ENCODE peak calls at places on chromosomes 5 and 9, in seven cellular contexts. D is brain microvascular endothelial cell, F is fibroblast of the aortic adventitia, O is HL-60, B is fibroblast of pulmonary artery, A is left lung, Z is heart right ventricle. L is an unnamed sample.

GRCh38 chr9:99269429-99269828 is 47.3 kb downstream of the SEC61B start:
- DNase-seq in A (no peak), O (no peak), Z (no peak), B (peak; percentile 74), F (peak; percentile 95), D (peak; percentile 34), L (no peak)

GRCh38 chr5:14059810-14060209 is 83.3 kb upstream of the TRIO start:
- DNase-seq in A (no peak), Z (no peak), B (no peak), F (no peak), D (no peak), O (no peak), L (no peak)

GRCh38 chr9:125650271-125650737 is 56.7 kb downstream of the MAPKAP1 start:
- DNase-seq in A (no peak), Z (no peak), F (peak; percentile 69), D (no peak), O (peak; percentile 86), B (peak; percentile 69), L (peak; percentile 88)

GRCh38 chr5:98836175-98836574 is 62.7 kb downstream of the RGMB start:
- DNase-seq in D (no peak), F (peak; percentile 17), Z (no peak), A (no peak), O (no peak), B (no peak), L (no peak)

GRCh38 chr5:112998296-112998695 is 21.7 kb downstream of the DCP2 start:
- DNase-seq in D (no peak), F (no peak), A (no peak), B (no peak), Z (no peak), O (no peak), L (no peak)

GRCh38 chr5:72878854-72879253 is 62.4 kb downstream of the TNPO1 start:
- DNase-seq in F (no peak), B (no peak), D (no peak), Z (no peak), A (no peak), O (no peak), L (no peak)

GRCh38 chr5:167794121-167794520 is 497.3 kb upstream of the WWC1 start:
- DNase-seq in F (no peak), A (no peak), B (no peak), O (no peak), Z (no peak), D (no peak), L (no peak)

GRCh38 chr9:120928720-120929389 is 2.3 kb upstream of the TRAF1 start:
- DNase-seq in Z (peak; percentile 84), O (peak; percentile 69), B (peak; percentile 42), D (no peak), F (peak; percentile 20), A (peak; percentile 84), L (no peak)

GRCh38 chr5:142824391-142824790 is 54.2 kb downstream of the ARHGAP26 start:
- DNase-seq in Z (no peak), D (no peak), F (no peak), B (no peak), O (no peak), A (no peak), L (no peak)

GRCh38 chr9:91914404-91914803 is 35.6 kb downstream of the ROR2 start:
- DNase-seq in O (no peak), Z (no peak), F (no peak), A (no peak), D (no peak), B (no peak), L (no peak)

GRCh38 chr9:70678153-70678552 is 263.7 kb upstream of the KLF9 start:
- DNase-seq in D (no peak), B (no peak), O (no peak), Z (no peak), A (no peak), F (peak; percentile 24), L (no peak)

GRCh38 chr9:4258321-4259093 is 41.4 kb downstream of the GLIS3 start:
- DNase-seq in F (peak; percentile 72), Z (no peak), O (no peak), D (peak; percentile 20), B (peak; percentile 58), A (no peak), L (no peak)

GRCh38 chr5:168528521-168529360 is at the start of gene FBLL1:
- DNase-seq in D (peak; percentile 6), O (no peak), A (no peak), F (peak; percentile 32), B (peak; percentile 41), Z (no peak), L (no peak)

GRCh38 chr5:72441861-72442540 is 65.2 kb downstream of the ZNF366 start:
- DNase-seq in O (no peak), A (no peak), F (peak; percentile 90), D (peak; percentile 92), B (peak; percentile 88), Z (no peak), L (no peak)

GRCh38 chr9:127519301-127520166 is 68.2 kb downstream of the LRSAM1 start:
- DNase-seq in Z (no peak), F (peak; percentile 96), B (peak; percentile 98), A (peak; percentile 77), D (peak; percentile 98), O (peak; percentile 78), L (no peak)

GRCh38 chr9:120742951-120743416 is 28.7 kb upstream of the MEGF9 start:
- DNase-seq in O (peak; percentile 36), F (peak; percentile 40), Z (no peak), A (no peak), B (peak; percentile 54), D (no peak), L (no peak)

GRCh38 chr5:128169369-128170017 is 85.9 kb downstream of the SLC12A2 start:
- DNase-seq in B (no peak), Z (no peak), A (no peak), O (no peak), F (no peak), D (no peak), L (no peak)

GRCh38 chr5:131160134-131160533 is 4.9 kb downstream of the HINT1 start:
- DNase-seq in O (no peak), F (no peak), Z (no peak), A (no peak), B (no peak), D (no peak), L (no peak)

GRCh38 chr5:122705876-122706275 is 69.0 kb upstream of the SNX2 start:
- DNase-seq in D (peak; percentile 47), Z (no peak), A (no peak), O (no peak), F (peak; percentile 23), B (peak; percentile 12), L (no peak)

GRCh38 chr9:110126457-110126856 is 81.5 kb downstream of the C9orf152 start:
- DNase-seq in B (peak; percentile 64), A (no peak), F (no peak), O (no peak), Z (no peak), D (peak; percentile 42), L (no peak)

GRCh38 chr9:80932181-80932580 is 757.2 kb downstream of the TLE1 start:
- DNase-seq in A (no peak), Z (no peak), F (no peak), D (peak; percentile 1), B (no peak), O (no peak), L (no peak)

GRCh38 chr9:78644359-78644758 is 347.4 kb downstream of the PSAT1 start:
- DNase-seq in A (no peak), Z (no peak), O (no peak), F (no peak), D (no peak), B (peak; percentile 7), L (no peak)

GRCh38 chr5:104186100-104186499 is 623.5 kb upstream of the NUDT12 start:
- DNase-seq in F (peak; percentile 7), B (no peak), O (no peak), D (peak; percentile 5), A (no peak), Z (no peak), L (no peak)

DNA sequence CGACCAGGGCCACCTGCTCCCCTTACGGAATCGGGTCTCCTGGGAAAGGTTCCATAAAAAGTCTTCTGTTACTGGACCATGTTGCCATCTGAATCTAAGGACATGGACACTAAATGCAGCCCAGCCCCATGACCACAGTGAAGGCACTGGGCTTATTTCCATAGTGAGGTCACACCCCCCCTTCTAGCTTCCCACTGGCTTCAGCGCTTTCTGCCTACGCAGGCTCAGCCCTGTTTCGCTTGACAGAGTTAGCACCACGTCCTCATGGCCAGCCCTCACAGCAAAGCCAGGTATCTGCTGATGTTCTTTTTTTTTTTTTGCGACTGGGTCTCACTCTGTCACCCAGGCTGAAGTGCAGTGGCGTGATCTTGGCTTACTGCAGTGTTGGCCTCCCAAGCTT is 14.1 kb downstream of the UCK1 start:
- DNase-seq in A (no peak), Z (no peak), O (no peak), D (no peak), F (no peak), B (no peak), L (no peak)
- TF ChIP-seq CTCF in A (no peak), Z (no peak), O (no peak), D (no peak), F (no peak), B (no peak), L (no peak)

DNA sequence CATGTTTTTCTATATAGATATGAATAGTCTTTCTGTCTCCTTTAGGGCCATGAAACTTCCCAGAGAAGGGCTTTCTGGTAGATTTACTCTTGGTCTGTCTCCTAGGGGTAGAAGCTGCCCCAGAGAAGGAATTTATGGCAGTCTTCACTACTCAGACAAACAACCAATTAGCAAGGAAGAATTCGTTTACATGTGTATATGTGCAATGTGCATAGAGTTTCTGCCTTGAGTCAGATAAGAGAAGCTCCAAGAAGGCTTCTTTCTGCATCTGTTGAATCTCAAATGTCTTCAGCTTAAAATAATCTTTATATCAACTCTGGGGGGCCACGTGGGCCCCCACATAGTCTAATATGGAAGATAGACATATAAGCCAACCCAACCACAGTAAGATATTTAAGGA is 7.6 kb upstream of the CLINT1 start:
- DNase-seq in O (no peak), F (no peak), B (no peak), D (no peak), A (no peak), Z (no peak), L (no peak)
- H3K4me3 ChIP-seq in O (no peak overlapping the region), F (no peak overlapping the region), B (no peak overlapping the region), D (no peak overlapping the region), A (no peak overlapping the region), Z (no peak overlapping the region), L (no peak overlapping the region)

DNA sequence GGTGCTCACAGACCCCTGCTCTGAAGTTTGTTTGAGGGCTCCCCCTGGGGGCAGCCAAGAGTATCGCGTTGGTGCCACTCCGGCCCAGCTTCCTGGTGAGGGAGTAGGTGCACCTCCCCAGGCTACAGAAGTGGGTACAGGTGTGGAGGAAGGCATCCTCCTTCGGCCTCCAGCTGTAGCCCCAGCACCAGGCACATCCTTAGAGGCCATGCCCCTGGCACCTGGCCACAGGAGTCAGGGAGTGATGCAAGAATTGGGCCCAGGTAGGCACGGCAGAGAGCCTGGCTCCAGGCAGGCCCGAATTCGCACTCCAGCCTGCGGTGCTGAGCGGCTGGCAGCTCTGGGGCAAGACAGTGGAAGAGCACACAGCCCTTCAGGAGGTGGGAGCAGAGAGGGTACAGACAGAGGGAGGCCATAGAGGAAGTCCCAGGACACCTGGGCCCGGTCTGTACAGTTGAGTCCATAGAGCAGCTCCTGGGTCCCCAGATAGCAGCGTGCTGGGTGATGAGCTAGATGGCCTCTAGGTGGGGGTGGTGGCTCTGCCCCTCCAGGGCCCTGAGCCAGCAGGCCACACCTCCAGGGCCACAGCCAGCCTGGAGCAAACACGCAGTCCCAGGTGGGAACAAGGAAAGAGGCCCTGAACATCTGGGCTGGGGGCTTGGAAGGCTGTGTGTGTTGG is 2.4 kb downstream of the SAPCD2 start:
- DNase-seq in A (peak; percentile 81), Z (peak; percentile 78), F (peak; percentile 81), D (peak; percentile 45), O (peak; percentile 86), B (peak; percentile 83), L (peak; percentile 79)
- TF ChIP-seq CTCF in A (peak; percentile 91), Z (peak; percentile 75), F (peak; percentile 90), D (peak; percentile 90), O (peak; percentile 74), B (peak; percentile 82), L (peak; percentile 78)

GRCh38 chr9:33447404-33448158 is at the start of gene AQP3:
- DNase-seq in O (peak; percentile 58), A (peak; percentile 64), B (peak; percentile 24), Z (peak; percentile 74), F (no peak), D (peak; percentile 9), L (no peak)
- H3K4me3 ChIP-seq in O (peak within 1 kb of the TSS; percentile 34), A (peak within 1 kb of the TSS; percentile 46), B (peak within 1 kb of the TSS; percentile 52), Z (peak within 1 kb of the TSS; percentile 65), F (peak within 1 kb of the TSS; percentile 50), D (peak within 1 kb of the TSS; percentile 55), L (peak within 1 kb of the TSS; percentile 37)

L was measured in GM12864.